ENCODE peak calls at places on chromosomes 12 and 14, in ten cellular contexts. L is astrocyte of the spinal cord; N is CD4-positive, alpha-beta T cell; F is coronary artery; C is neural crest cell; Q is cardiac fibroblast; R is upper lobe of right lung; M is foreskin fibroblast; J is cardiac muscle cell; X is type B pancreatic cell. W is an unnamed sample.

GRCh38 chr14:64721391-64721791 is 17.2 kb downstream of the PLEKHG3 start:
- DNase-seq in L (peak; percentile 87), M (peak; percentile 47), J (peak; percentile 49), F (peak; percentile 94), N (no peak), C (no peak), R (no peak), Q (peak; percentile 70), X (no peak), W (no peak)

GRCh38 chr12:124480469-124481256 is 86.7 kb downstream of the NCOR2 start:
- DNase-seq in N (no peak), J (peak; percentile 79), X (no peak), R (no peak), M (peak; percentile 74), F (no peak), Q (peak; percentile 75), C (no peak), L (peak; percentile 81), W (peak; percentile 93)

GRCh38 chr12:89328483-89329030 is 23.7 kb downstream of the DUSP6 start:
- DNase-seq in F (no peak), L (no peak), J (no peak), R (no peak), Q (no peak), X (no peak), M (no peak), N (no peak), C (no peak), W (no peak)

GRCh38 chr12:113407931-113408585 is 4.4 kb upstream of the SDS start:
- DNase-seq in Q (peak; percentile 78), R (no peak), X (no peak), N (no peak), C (no peak), L (peak; percentile 37), F (no peak), J (peak; percentile 74), M (peak; percentile 66), W (no peak)

GRCh38 chr12:130375296-130375695 is 37.6 kb downstream of the PIWIL1 start:
- DNase-seq in R (no peak), F (no peak), L (no peak), Q (no peak), X (no peak), J (no peak), M (no peak), N (no peak), C (no peak), W (no peak)

GRCh38 chr14:106378191-106378590 is 851.8 kb downstream of the TMEM121 start:
- DNase-seq in N (peak; percentile 19), Q (no peak), F (no peak), J (no peak), L (no peak), C (no peak), M (no peak), X (no peak), R (no peak), W (peak; percentile 67)

GRCh38 chr14:34201909-34202622 is 251.2 kb upstream of the EGLN3 start:
- DNase-seq in J (no peak), X (no peak), M (peak; percentile 6), N (no peak), C (no peak), F (no peak), R (no peak), Q (no peak), L (no peak), W (no peak)

GRCh38 chr12:78290606-78291345 is 460.1 kb downstream of the NAV3 start:
- DNase-seq in L (peak; percentile 62), M (peak; percentile 95), F (no peak), Q (peak; percentile 52), X (no peak), R (no peak), N (no peak), J (peak; percentile 83), C (no peak), W (no peak)

GRCh38 chr14:103356151-103356766 is 22.2 kb downstream of the EIF5 start:
- DNase-seq in R (no peak), L (no peak), C (no peak), N (no peak), X (no peak), M (peak; percentile 46), J (peak; percentile 20), Q (no peak), F (no peak), W (no peak)

GRCh38 chr14:93619176-93619793 is 169.0 kb downstream of the PRIMA1 start:
- DNase-seq in X (no peak), M (peak; percentile 58), F (no peak), N (no peak), L (peak; percentile 30), C (peak; percentile 34), Q (peak; percentile 58), J (peak; percentile 61), R (no peak), W (no peak)

GRCh38 chr12:104596876-104597833 is 140.4 kb downstream of the CHST11 start:
- DNase-seq in C (no peak), R (no peak), F (no peak), Q (no peak), L (no peak), N (no peak), M (peak; percentile 9), J (no peak), X (no peak), W (no peak)

GRCh38 chr12:63495974-63496373 is 172.3 kb downstream of the DPY19L2 start:
- DNase-seq in R (no peak), L (no peak), M (no peak), C (no peak), Q (no peak), J (no peak), X (no peak), F (no peak), N (no peak), W (no peak)

DNA sequence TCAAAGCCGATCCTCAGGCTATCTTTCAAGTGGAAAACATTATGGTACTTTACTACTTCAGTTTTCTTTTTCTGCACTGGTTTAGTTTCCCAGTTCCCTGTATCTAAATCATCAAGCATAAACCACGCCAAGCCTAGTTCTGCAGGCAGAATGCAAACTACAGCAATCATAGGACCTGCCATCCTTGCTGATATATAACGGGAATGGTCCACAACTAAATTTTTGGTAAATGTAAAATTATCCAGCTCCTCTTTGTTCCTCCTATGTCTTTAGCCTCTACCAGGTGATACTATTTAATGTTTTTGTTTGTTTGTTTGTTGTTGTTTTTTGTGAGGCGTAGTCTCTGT is 19.3 kb upstream of the PALS1 start:
- DNase-seq in L (no peak), R (no peak), X (no peak), Q (no peak), J (no peak), F (no peak), N (no peak), C (no peak), M (no peak), W (no peak)
- TF ChIP-seq CTCF in L (no peak), R (no peak), X (no peak), Q (no peak), J (no peak), F (no peak), N (no peak), C (no peak), M (no peak), W (no peak)

GRCh38 chr12:50182461-50182860 is 15.3 kb upstream of the CERS5 start:
- DNase-seq in R (no peak), N (no peak), L (no peak), M (no peak), Q (no peak), J (no peak), C (no peak), X (no peak), F (no peak), W (no peak)
- TF ChIP-seq CTCF in R (no peak), N (no peak), L (no peak), M (no peak), Q (no peak), J (no peak), C (no peak), X (peak; percentile 18), F (no peak), W (peak; percentile 28)

DNA sequence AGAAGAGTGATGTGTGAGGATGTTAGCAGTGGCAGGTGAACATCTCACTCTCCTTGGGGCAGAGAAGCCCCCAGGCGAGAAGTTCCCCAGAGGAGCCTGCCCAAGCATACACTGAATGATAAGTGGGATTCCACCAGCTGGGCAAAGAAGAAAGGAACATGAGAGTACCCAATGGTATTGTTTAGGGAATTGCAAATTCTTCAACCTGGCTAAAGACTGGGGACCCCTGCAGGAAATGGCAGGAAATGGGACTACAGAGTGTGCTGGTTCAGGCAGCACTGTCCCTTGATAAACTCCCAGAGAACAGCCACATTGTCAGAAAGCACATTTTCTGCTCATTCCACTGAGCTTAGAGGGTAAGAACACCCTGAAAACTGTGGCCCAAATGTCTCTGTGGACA is 121.3 kb downstream of the RPS29 start:
- DNase-seq in Q (no peak), J (peak; percentile 4), N (no peak), R (no peak), M (peak; percentile 3), L (no peak), F (no peak), X (no peak), C (no peak), W (no peak)
- TF ChIP-seq CTCF in Q (peak; percentile 25), J (peak; percentile 17), N (no peak), R (no peak), M (no peak), L (peak; percentile 24), F (no peak), X (peak; percentile 52), C (peak; percentile 33), W (peak; percentile 32)

GRCh38 chr12:56366948-56367347 is 4.3 kb upstream of the APOF start:
- DNase-seq in M (no peak), Q (no peak), X (no peak), J (no peak), C (no peak), F (no peak), N (no peak), R (no peak), L (no peak), W (no peak)

GRCh38 chr12:56362130-56363059 is at the start of gene APOF:
- DNase-seq in J (no peak), N (no peak), L (no peak), Q (no peak), X (no peak), F (no peak), C (no peak), M (no peak), R (no peak), W (no peak)

GRCh38 chr12:56358836-56359532 is 923 bp downstream of the STAT2 start:
- DNase-seq in F (no peak), X (no peak), M (peak; percentile 83), L (peak; percentile 83), N (no peak), J (peak; percentile 85), R (no peak), C (no peak), Q (peak; percentile 82), W (no peak)

GRCh38 chr12:56359851-56360767 is at the start of gene STAT2:
- DNase-seq in C (peak; percentile 96), L (peak; percentile 100), X (peak; percentile 98), M (peak; percentile 100), R (peak; percentile 100), J (peak; percentile 100), F (peak; percentile 100), Q (peak; percentile 100), N (peak; percentile 97), W (peak; percentile 100)

DNA sequence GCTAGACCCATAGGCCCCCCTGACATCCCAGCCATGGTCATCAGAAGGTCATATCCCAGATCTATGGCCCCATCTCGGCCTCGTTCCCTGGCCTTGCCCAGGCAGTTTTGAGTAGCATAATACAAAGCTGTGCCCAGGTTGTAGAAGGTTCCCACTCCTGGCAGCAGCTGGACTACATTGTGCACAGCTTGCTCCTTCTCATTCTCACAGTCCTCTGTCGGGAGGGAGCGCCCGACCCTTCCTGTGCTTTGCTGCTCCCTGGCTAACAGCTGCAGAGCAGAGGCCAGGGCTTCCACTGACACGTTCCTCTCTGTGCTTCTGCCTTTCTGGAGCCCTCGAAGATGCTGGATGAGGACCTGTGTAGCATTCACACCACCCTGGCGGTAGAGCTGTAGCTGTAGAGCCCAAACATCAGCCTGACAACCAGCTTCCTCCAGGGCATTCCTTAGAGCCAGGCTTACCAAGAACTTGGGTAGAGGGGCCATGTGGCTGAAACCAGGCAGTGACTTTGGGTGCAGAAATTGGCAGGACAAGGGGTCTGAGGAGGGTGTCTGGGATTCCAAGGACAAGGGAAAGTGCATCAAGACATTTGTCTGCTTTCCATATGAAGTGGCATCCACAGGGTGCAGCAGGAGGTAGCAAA is 1.0 kb downstream of the APOF start:
- DNase-seq in R (no peak), J (no peak), L (no peak), X (no peak), M (no peak), Q (no peak), N (no peak), F (no peak), C (no peak), W (no peak)
- TF ChIP-seq CTCF in R (no peak), J (no peak), L (no peak), X (no peak), M (no peak), Q (no peak), N (no peak), F (no peak), C (no peak), W (no peak)

W was measured in osteocyte.